ENCODE peak calls at places on chromosomes 13 and 19, in ten cellular contexts. Q, A, D, X, B, L, R, T, G and V are unnamed samples.

GRCh38 chr13:44879452-44880058 is 109.7 kb downstream of the NUFIP1 start:
- DNase-seq in Q (no peak), A (no peak), D (no peak), X (peak), B (no peak), L (no peak), R (peak), T (no peak), G (peak), V (no peak)

GRCh38 chr13:98325724-98326123 is 148.7 kb upstream of the RNF113B start:
- DNase-seq in Q (no peak), A (no peak), D (no peak), X (no peak), B (no peak), L (no peak), R (no peak), T (no peak), G (no peak), V (peak)

GRCh38 chr19:47027586-47028371 is 8.1 kb downstream of the NPAS1 start:
- DNase-seq in Q (no peak), A (no peak), D (no peak), X (no peak), B (no peak), L (no peak), R (no peak), T (no peak), G (no peak), V (no peak)

GRCh38 chr13:21542563-21542962 is 61.4 kb downstream of the MICU2 start:
- DNase-seq in Q (no peak), A (no peak), D (no peak), X (no peak), B (no peak), L (no peak), R (no peak), T (no peak), G (peak), V (no peak)

GRCh38 chr13:63435668-63436275 is 2020.1 kb upstream of the PCDH20 start:
- DNase-seq in Q (no peak), A (no peak), D (no peak), X (peak), B (no peak), L (no peak), R (peak), T (no peak), G (peak), V (no peak)

GRCh38 chr19:34851277-34851804 is 75.4 kb upstream of the ZNF30 start:
- DNase-seq in Q (no peak), A (peak), D (no peak), X (no peak), B (no peak), L (no peak), R (peak), T (no peak), G (no peak), V (no peak)

GRCh38 chr13:110811008-110811720 is 97.7 kb downstream of the ING1 start:
- DNase-seq in Q (peak), A (no peak), D (no peak), X (no peak), B (no peak), L (no peak), R (no peak), T (no peak), G (no peak), V (no peak)

GRCh38 chr19:35395762-35396199 is 24.9 kb downstream of the GPR42 start:
- DNase-seq in Q (peak), A (peak), D (no peak), X (no peak), B (peak), L (no peak), R (no peak), T (no peak), G (no peak), V (no peak)

GRCh38 chr13:68160466-68160865 is 930.3 kb upstream of the PCDH9 start:
- DNase-seq in Q (no peak), A (no peak), D (no peak), X (no peak), B (no peak), L (no peak), R (no peak), T (no peak), G (no peak), V (no peak)

GRCh38 chr13:28653111-28653510 is 5.8 kb upstream of the POMP start:
- DNase-seq in Q (no peak), A (no peak), D (no peak), X (no peak), B (no peak), L (no peak), R (no peak), T (no peak), G (peak), V (no peak)

GRCh38 chr19:17405250-17406038 is at the start of gene BST2:
- DNase-seq in Q (no peak), A (no peak), D (peak), X (peak), B (no peak), L (no peak), R (no peak), T (peak), G (peak), V (peak)

GRCh38 chr19:49261602-49262001 is 63.4 kb downstream of the SLC6A16 start:
- DNase-seq in Q (no peak), A (no peak), D (no peak), X (no peak), B (no peak), L (no peak), R (no peak), T (no peak), G (no peak), V (no peak)

GRCh38 chr13:48304132-48304876 is 753 bp downstream of the RB1 start:
- DNase-seq in Q (peak), A (no peak), D (no peak), X (peak), B (no peak), L (peak), R (peak), T (peak), G (peak), V (peak)

GRCh38 chr19:40907968-40908735 is 26.1 kb upstream of the CYP2A7 start:
- DNase-seq in Q (no peak), A (no peak), D (no peak), X (no peak), B (peak), L (peak), R (no peak), T (peak), G (no peak), V (no peak)

GRCh38 chr13:30698488-30699005 is 36.8 kb upstream of the ALOX5AP start:
- DNase-seq in Q (no peak), A (no peak), D (no peak), X (no peak), B (no peak), L (no peak), R (no peak), T (no peak), G (no peak), V (no peak)

GRCh38 chr13:30704596-30704995 is 30.7 kb upstream of the ALOX5AP start:
- DNase-seq in Q (no peak), A (no peak), D (no peak), X (no peak), B (no peak), L (no peak), R (no peak), T (no peak), G (no peak), V (no peak)

GRCh38 chr13:30700364-30700763 is 35.0 kb upstream of the ALOX5AP start:
- DNase-seq in Q (no peak), A (no peak), D (no peak), X (no peak), B (no peak), L (no peak), R (no peak), T (no peak), G (no peak), V (no peak)

GRCh38 chr13:30705672-30706071 is 29.7 kb upstream of the ALOX5AP start:
- DNase-seq in Q (no peak), A (no peak), D (no peak), X (no peak), B (no peak), L (no peak), R (peak), T (no peak), G (no peak), V (no peak)

GRCh38 chr13:30702006-30702405 is 33.3 kb upstream of the ALOX5AP start:
- DNase-seq in Q (no peak), A (no peak), D (no peak), X (no peak), B (no peak), L (no peak), R (no peak), T (no peak), G (no peak), V (no peak)
- TF ChIP-seq CTCF in Q (no peak), A (no peak), D (no peak), X (peak), B (no peak), L (no peak), R (no peak), T (no peak), G (no peak), V (no peak)

GRCh38 chr13:51776179-51776578 is 27.8 kb downstream of the DHRS12 start:
- DNase-seq in Q (no peak), A (no peak), D (no peak), X (no peak), B (no peak), L (no peak), R (no peak), T (no peak), G (no peak), V (no peak)
- TF ChIP-seq CTCF in Q (no peak), A (no peak), D (no peak), X (no peak), B (no peak), L (no peak), R (no peak), T (no peak), G (no peak), V (no peak)

GRCh38 chr13:57970404-57970803 is 338.9 kb downstream of the PCDH17 start:
- DNase-seq in Q (no peak), A (no peak), D (no peak), X (no peak), B (no peak), L (no peak), R (no peak), T (no peak), G (no peak), V (no peak)

DNA sequence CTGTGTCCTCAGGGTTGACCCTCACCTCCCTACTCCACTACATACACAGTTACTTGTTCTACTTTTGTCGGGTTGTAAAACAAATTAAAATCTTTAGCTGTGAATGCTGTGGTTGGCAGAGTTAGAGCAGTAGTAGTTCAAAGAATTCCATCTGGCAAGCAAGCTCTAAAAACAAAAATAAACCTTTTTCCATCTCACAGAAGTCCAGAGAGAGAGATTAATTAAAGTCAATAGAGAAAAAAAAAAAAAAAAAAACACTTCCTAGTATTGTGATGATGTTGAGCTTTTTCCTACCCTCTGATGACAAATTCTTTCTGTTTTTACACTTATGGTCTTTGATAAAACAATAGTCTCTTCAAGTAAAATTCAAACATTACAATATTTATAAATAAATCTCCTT is 338.4 kb downstream of the PCDH17 start:
- DNase-seq in Q (no peak), A (no peak), D (no peak), X (no peak), B (no peak), L (no peak), R (no peak), T (no peak), G (no peak), V (no peak)
- TF ChIP-seq CTCF in Q (no peak), A (no peak), D (no peak), X (no peak), B (no peak), L (no peak), R (no peak), T (no peak), G (no peak), V (no peak)

GRCh38 chr13:76974618-76974975 is 17.3 kb upstream of the CLN5 start:
- DNase-seq in Q (no peak), A (no peak), D (no peak), X (no peak), B (no peak), L (no peak), R (no peak), T (no peak), G (no peak), V (no peak)
- TF ChIP-seq CTCF in Q (no peak), A (no peak), D (no peak), X (no peak), B (no peak), L (no peak), R (no peak), T (no peak), G (no peak), V (no peak)

DNA sequence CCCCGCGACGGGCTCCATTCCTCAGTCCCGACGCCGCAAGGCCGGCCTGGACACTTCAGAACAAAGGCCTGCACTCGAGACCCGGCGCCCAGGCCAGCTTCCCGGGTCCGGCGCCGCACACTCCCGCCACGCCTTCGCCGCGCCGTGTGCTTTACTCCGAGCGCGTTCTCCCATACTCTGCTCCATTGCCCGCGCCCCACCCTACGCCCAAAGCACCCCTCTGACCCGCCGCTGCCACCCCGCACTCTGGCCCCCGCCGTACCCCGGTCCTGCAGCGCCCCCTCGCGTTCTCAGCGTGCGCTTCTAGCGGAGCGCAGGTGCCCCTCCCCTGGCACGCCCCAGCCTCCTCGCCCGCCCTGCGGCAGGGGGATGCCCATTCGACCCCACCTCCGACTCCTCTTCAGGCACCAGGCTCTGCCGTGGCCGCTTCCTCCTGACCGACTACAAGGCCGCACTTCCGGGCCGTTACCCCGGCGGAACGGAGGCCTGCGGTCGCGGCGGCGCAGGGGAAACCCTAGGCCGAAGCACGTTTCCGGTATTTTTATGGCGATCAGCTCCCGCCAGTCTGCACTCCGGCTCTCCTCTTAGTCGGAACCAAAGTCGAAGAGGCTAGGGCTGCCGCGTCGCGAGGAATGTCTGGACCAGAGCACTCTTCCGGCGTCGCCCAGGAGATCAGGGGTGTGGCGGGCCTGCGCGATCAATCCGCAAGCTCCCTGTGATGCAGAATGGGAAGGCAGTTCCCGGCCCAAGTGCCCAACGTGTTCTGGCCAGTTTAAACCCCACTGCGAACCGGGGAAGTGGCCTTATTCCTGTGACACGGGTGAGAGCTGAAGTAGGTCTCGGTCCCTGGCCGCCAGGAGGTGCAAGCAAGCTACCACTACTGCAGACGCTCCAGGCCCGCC is at the start of gene ZBTB45:
- DNase-seq in Q (peak), A (peak), D (peak), X (peak), B (peak), L (peak), R (peak), T (peak), G (peak), V (peak)
- TF ChIP-seq CTCF in Q (no peak), A (peak), D (peak), X (peak), B (no peak), L (peak), R (peak), T (peak), G (peak), V (peak)

GRCh38 chr19:37082307-37082706 is 4.1 kb downstream of the ZNF420 start:
- DNase-seq in Q (no peak), A (no peak), D (no peak), X (no peak), B (no peak), L (no peak), R (no peak), T (no peak), G (no peak), V (no peak)

GRCh38 chr19:37078717-37079032 is 442 bp downstream of the ZNF420 start:
- DNase-seq in Q (no peak), A (no peak), D (no peak), X (peak), B (no peak), L (no peak), R (no peak), T (no peak), G (no peak), V (no peak)

GRCh38 chr19:37077929-37078716 is at the start of gene ZNF420:
- DNase-seq in Q (peak), A (peak), D (peak), X (peak), B (peak), L (peak), R (peak), T (peak), G (peak), V (peak)

GRCh38 chr19:37077615-37077928 is 661 bp upstream of the ZNF420 start:
- DNase-seq in Q (no peak), A (no peak), D (no peak), X (no peak), B (no peak), L (no peak), R (no peak), T (no peak), G (no peak), V (no peak)

GRCh38 chr19:37079238-37079637 is 1.0 kb downstream of the ZNF420 start:
- DNase-seq in Q (no peak), A (no peak), D (no peak), X (peak), B (no peak), L (no peak), R (no peak), T (no peak), G (no peak), V (no peak)
- TF ChIP-seq CTCF in Q (no peak), A (no peak), D (no peak), X (no peak), B (no peak), L (no peak), R (no peak), T (no peak), G (no peak), V (no peak)

GRCh38 chr13:50616101-50616500 is 227.4 kb downstream of the DLEU7 start:
- DNase-seq in Q (no peak), A (no peak), D (no peak), X (peak), B (no peak), L (no peak), R (no peak), T (no peak), G (peak), V (no peak)
- TF ChIP-seq CTCF in Q (no peak), A (no peak), D (no peak), X (no peak), B (no peak), L (no peak), R (no peak), T (no peak), G (no peak), V (no peak)